ENCODE peak calls at places on chromosomes 3 and 15, in four cellular contexts. K, M, F and I are unnamed samples.

GRCh38 chr3:159945930-159946329 is 42.7 kb upstream of the IL12A start:
- DNase-seq in F (no peak), K (no peak), M (no peak), I (no peak)

GRCh38 chr3:151863611-151864010 is 9.8 kb upstream of the SUCNR1 start:
- DNase-seq in M (no peak), K (no peak), F (no peak), I (no peak)

GRCh38 chr3:4906107-4906621 is 73.1 kb upstream of the BHLHE40 start:
- DNase-seq in F (peak; percentile 74), M (no peak), K (no peak), I (peak; percentile 73)

GRCh38 chr3:61158152-61158551 is 93.1 kb downstream of the FHIT start:
- DNase-seq in K (no peak), M (no peak), F (peak; percentile 59), I (peak; percentile 90)

GRCh38 chr15:56327721-56328502 is 37.3 kb upstream of the TEX9 start:
- DNase-seq in F (no peak), K (no peak), M (no peak), I (no peak)

GRCh38 chr3:37054370-37054769 is 61.1 kb downstream of the MLH1 start:
- DNase-seq in F (no peak), M (no peak), K (no peak), I (no peak)

GRCh38 chr3:146308222-146308621 is 57.3 kb upstream of the PLSCR4 start:
- DNase-seq in K (no peak), M (no peak), F (no peak), I (no peak)

GRCh38 chr3:126512916-126513650 is 4.5 kb downstream of the UROC1 start:
- DNase-seq in K (no peak), M (no peak), F (no peak), I (no peak)

GRCh38 chr3:188468196-188468595 is 314.2 kb downstream of the LPP start:
- DNase-seq in M (no peak), F (no peak), K (no peak), I (no peak)

GRCh38 chr3:195558602-195559001 is 15.5 kb upstream of the PPP1R2 start:
- DNase-seq in K (no peak), M (no peak), F (peak; percentile 48), I (peak; percentile 3)

GRCh38 chr15:42695527-42696071 is 41.3 kb downstream of the CDAN1 start:
- DNase-seq in F (no peak), M (no peak), K (no peak), I (no peak)

GRCh38 chr3:79056498-79056897 is 711.3 kb downstream of the ROBO1 start:
- DNase-seq in M (no peak), K (no peak), F (no peak), I (no peak)